ENCODE peak calls at places on chromosomes 13 and 19, in eight cellular contexts. D is psoas muscle; A is tibial artery; Z is CD8-positive, alpha-beta T cell; B is PC-9; S is vagina; G is tibial nerve; H is cardiac muscle cell. R is an unnamed sample. For H3K9me3, the result is how much of the 10 kb centered on the place peaks cover.

GRCh38 chr13:106700007-106700950 is 132.3 kb upstream of the ARGLU1 start:
- DNase-seq in D (no peak), A (no peak), Z (no peak), B (no peak), S (no peak), G (no peak), H (no peak), R (no peak)

GRCh38 chr19:47141695-47142094 is 11.1 kb downstream of the SAE1 start:
- DNase-seq in D (no peak), A (no peak), Z (no peak), B (no peak), S (no peak), G (no peak), H (no peak), R (no peak)

GRCh38 chr19:28961772-28962500 is 251.0 kb downstream of the UQCRFS1 start:
- DNase-seq in D (no peak), A (no peak), Z (no peak), B (no peak), S (no peak), G (no peak), H (peak), R (no peak)

GRCh38 chr13:21777166-21777565 is 106.3 kb downstream of the FGF9 start:
- DNase-seq in D (no peak), A (no peak), Z (no peak), B (no peak), S (no peak), G (no peak), H (no peak), R (no peak)

GRCh38 chr13:106348032-106348431 is 187.4 kb downstream of the EFNB2 start:
- DNase-seq in D (no peak), A (no peak), Z (no peak), B (peak), S (no peak), G (no peak), H (peak), R (no peak)

GRCh38 chr19:40576181-40576584 is 490 bp upstream of the SHKBP1 start:
- DNase-seq in D (peak), A (no peak), Z (no peak), B (no peak), S (no peak), G (no peak), H (no peak), R (peak)

GRCh38 chr13:96925466-96925865 is 68.8 kb downstream of the OXGR1 start:
- DNase-seq in D (no peak), A (no peak), Z (no peak), B (no peak), S (no peak), G (no peak), H (no peak), R (no peak)

GRCh38 chr13:106343831-106344230 is 191.6 kb downstream of the EFNB2 start:
- DNase-seq in D (no peak), A (no peak), Z (no peak), B (no peak), S (no peak), G (no peak), H (no peak), R (no peak)

GRCh38 chr19:16330368-16330801 is 5.8 kb downstream of the KLF2 start:
- DNase-seq in D (peak), A (peak), Z (peak), B (peak), S (no peak), G (no peak), H (peak), R (peak)

GRCh38 chr13:101267656-101268055 is 148.7 kb downstream of the NALCN start:
- DNase-seq in D (no peak), A (no peak), Z (no peak), B (no peak), S (no peak), G (no peak), H (no peak), R (no peak)

GRCh38 chr13:77784531-77784930 is 87.0 kb downstream of the SLAIN1 start:
- DNase-seq in D (no peak), A (no peak), Z (no peak), B (no peak), S (no peak), G (no peak), H (no peak), R (no peak)

GRCh38 chr19:33241530-33242101 is 16.0 kb upstream of the SLC7A10 start:
- DNase-seq in D (peak), A (no peak), Z (no peak), B (no peak), S (no peak), G (no peak), H (no peak), R (no peak)

GRCh38 chr13:77781804-77782203 is 84.3 kb downstream of the SLAIN1 start:
- DNase-seq in D (no peak), A (no peak), Z (no peak), B (no peak), S (no peak), G (no peak), H (no peak), R (no peak)

DNA sequence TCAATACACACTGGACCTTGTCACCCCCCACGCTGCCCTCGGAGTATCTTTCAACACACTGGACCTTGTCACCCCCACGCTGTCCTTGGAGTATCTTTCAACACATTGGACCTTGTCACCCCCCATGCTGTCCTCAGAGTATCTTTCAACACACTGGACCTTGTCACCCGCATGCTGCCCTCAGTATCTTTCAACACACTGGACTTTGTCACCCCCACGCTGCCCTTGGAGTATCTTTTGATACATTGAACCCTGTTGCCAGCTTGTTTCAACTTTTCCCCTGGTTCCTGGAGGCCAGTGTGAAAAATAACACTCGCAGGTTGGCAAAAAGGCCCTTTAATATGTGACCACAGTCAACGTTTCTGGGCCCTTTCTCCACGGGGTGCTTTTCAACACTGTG is 247.8 kb downstream of the TEX29 start:
- DNase-seq in D (no peak), A (no peak), Z (no peak), B (no peak), S (no peak), G (no peak), H (no peak), R (no peak)
- H3K9me3 ChIP-seq in D (under half), A (under half), Z (under half), B (under half), S (under half), G (under half), H (under half), R (under half)

GRCh38 chr19:50065938-50066337 is 40.1 kb downstream of the ZNF473 start:
- DNase-seq in D (no peak), A (no peak), Z (no peak), B (no peak), S (no peak), G (no peak), H (no peak), R (no peak)

GRCh38 chr19:50060107-50060506 is 34.3 kb downstream of the ZNF473 start:
- DNase-seq in D (no peak), A (no peak), Z (no peak), B (no peak), S (no peak), G (no peak), H (no peak), R (no peak)

GRCh38 chr19:50059045-50059444 is 33.2 kb downstream of the ZNF473 start:
- DNase-seq in D (no peak), A (no peak), Z (no peak), B (no peak), S (no peak), G (no peak), H (no peak), R (no peak)

GRCh38 chr19:50058425-50058824 is 32.6 kb downstream of the ZNF473 start:
- DNase-seq in D (no peak), A (no peak), Z (no peak), B (no peak), S (no peak), G (no peak), H (no peak), R (no peak)

GRCh38 chr19:50061650-50062049 is 35.8 kb downstream of the ZNF473 start:
- DNase-seq in D (no peak), A (no peak), Z (no peak), B (no peak), S (no peak), G (no peak), H (no peak), R (no peak)
- H3K9me3 ChIP-seq in D (under half), A (under half), Z (under half), B (under half), S (under half), G (under half), H (under half), R (under half)

GRCh38 chr19:3836887-3837286 is 32.0 kb downstream of the ZFR2 start:
- DNase-seq in D (no peak), A (no peak), Z (no peak), B (no peak), S (no peak), G (no peak), H (no peak), R (no peak)

GRCh38 chr19:3833578-3834348 is 35.1 kb downstream of the ZFR2 start:
- DNase-seq in D (no peak), A (no peak), Z (no peak), B (no peak), S (no peak), G (no peak), H (no peak), R (no peak)

GRCh38 chr19:3832001-3832400 is 36.8 kb downstream of the ZFR2 start:
- DNase-seq in D (no peak), A (no peak), Z (no peak), B (no peak), S (no peak), G (no peak), H (no peak), R (no peak)

GRCh38 chr19:3835055-3835435 is 33.8 kb downstream of the ZFR2 start:
- DNase-seq in D (no peak), A (no peak), Z (no peak), B (no peak), S (no peak), G (no peak), H (no peak), R (no peak)

DNA sequence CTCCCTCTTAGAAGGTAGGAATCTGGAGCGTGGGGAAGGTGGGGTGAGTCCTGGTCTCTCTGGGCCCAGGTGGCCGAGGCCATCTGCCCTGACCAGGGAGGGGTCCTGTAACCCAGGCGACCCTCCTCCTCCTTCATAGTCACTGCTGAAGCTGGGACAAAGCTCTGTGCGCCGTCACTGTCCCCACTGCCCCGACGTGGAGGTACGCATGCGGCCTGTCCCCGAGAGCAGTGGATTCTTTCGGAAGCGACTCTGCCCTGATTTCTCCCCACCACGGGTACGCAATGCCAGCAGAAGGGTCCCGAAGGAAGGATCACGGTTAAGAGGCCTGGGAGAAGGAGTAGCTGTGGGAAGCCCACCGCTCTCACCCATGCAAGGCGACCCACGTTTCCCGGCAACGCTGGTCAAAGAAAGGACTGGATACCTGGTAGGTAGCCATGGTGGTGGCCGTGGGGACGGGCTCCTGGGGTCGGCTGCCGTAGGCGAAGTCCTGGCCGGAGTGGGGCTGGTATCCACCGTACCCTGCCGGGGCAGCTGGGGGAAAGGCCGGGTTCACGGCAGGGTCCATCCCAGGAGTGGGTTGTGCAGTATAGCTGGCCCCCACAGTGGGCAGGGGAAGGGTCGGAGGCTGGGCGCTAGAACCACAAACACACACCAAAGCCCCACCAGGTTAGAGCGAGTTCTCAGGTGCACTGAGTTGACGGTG is 34.3 kb downstream of the ZFR2 start:
- DNase-seq in D (no peak), A (no peak), Z (no peak), B (no peak), S (no peak), G (no peak), H (no peak), R (no peak)
- H3K9me3 ChIP-seq in D (under half), A (under half), Z (under half), B (under half), S (under half), G (under half), H (under half), R (under half)

GRCh38 chr19:22605275-22606211 is 28.6 kb upstream of the ZNF492 start:
- DNase-seq in D (no peak), A (no peak), Z (no peak), B (no peak), S (peak), G (no peak), H (no peak), R (no peak)

GRCh38 chr19:22604571-22605274 is 29.4 kb upstream of the ZNF492 start:
- DNase-seq in D (no peak), A (no peak), Z (no peak), B (no peak), S (peak), G (no peak), H (no peak), R (no peak)

GRCh38 chr19:22601906-22602630 is 32.1 kb upstream of the ZNF492 start:
- DNase-seq in D (no peak), A (no peak), Z (no peak), B (no peak), S (peak), G (no peak), H (no peak), R (no peak)

GRCh38 chr19:22602631-22603272 is 31.4 kb upstream of the ZNF492 start:
- DNase-seq in D (no peak), A (no peak), Z (no peak), B (no peak), S (peak), G (no peak), H (no peak), R (no peak)

GRCh38 chr19:22603518-22604440 is 30.3 kb upstream of the ZNF492 start:
- DNase-seq in D (no peak), A (no peak), Z (no peak), B (no peak), S (peak), G (no peak), H (no peak), R (no peak)
- H3K9me3 ChIP-seq in D (under half), A (under half), Z (under half), B (under half), S (under half), G (under half), H (under half), R (under half)

DNA sequence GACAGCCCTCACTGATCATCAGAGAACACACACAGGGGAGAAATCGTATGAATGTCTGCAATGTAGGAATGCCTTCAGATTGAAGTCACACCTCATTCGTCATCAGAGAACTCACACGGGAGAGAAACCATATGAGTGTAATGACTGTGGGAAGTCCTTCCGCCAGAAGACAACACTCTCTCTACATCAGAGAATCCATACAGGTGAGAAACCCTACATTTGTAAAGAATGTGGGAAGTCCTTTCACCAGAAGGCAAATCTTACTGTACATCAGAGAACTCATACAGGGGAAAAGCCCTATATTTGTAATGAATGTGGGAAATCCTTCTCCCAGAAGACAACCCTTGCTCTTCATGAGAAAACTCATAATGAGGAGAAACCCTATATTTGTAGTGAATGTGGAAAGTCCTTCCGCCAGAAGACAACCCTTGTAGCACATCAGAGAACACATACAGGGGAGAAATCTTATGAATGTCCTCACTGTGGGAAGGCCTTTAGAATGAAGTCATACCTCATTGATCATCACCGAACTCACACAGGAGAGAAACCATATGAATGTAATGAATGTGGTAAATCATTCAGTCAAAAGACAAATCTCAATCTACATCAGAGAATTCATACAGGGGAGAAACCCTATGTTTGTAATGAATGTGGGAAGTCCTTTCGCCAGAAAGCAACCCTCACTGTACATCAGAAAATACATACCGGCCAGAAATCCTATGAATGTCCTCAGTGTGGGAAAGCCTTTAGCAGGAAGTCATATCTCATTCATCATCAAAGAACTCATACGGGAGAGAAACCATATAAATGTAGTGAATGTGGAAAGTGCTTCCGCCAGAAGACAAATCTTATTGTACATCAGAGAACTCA is 32.5 kb downstream of the ZNF567 start:
- DNase-seq in D (no peak), A (no peak), Z (no peak), B (no peak), S (no peak), G (no peak), H (peak), R (no peak)
- H3K9me3 ChIP-seq in D (half or more), A (under half), Z (under half), B (half or more), S (half or more), G (half or more), H (under half), R (half or more)

GRCh38 chr19:12075538-12076139 is 11.1 kb downstream of the ZNF844 start:
- DNase-seq in D (no peak), A (no peak), Z (no peak), B (no peak), S (no peak), G (no peak), H (no peak), R (no peak)

GRCh38 chr19:12077375-12077774 is 12.8 kb downstream of the ZNF844 start:
- DNase-seq in D (no peak), A (no peak), Z (no peak), B (no peak), S (no peak), G (no peak), H (no peak), R (no peak)
- H3K9me3 ChIP-seq in D (half or more), A (under half), Z (half or more), B (under half), S (half or more), G (half or more), H (under half), R (under half)

GRCh38 chr19:23439623-23440022 is 44.4 kb upstream of the ZNF91 start:
- DNase-seq in D (no peak), A (no peak), Z (no peak), B (no peak), S (no peak), G (no peak), H (no peak), R (no peak)
- H3K9me3 ChIP-seq in D (under half), A (under half), Z (under half), B (under half), S (under half), G (under half), H (under half), R (under half)

GRCh38 chr19:12015015-12015752 is 20.3 kb downstream of the ZNF433 start:
- DNase-seq in D (no peak), A (no peak), Z (no peak), B (no peak), S (no peak), G (no peak), H (no peak), R (no peak)
- H3K9me3 ChIP-seq in D (half or more), A (under half), Z (under half), B (under half), S (half or more), G (under half), H (under half), R (under half)